ENCODE peak calls at places on chromosomes 2 and 18, in six cellular contexts. L is astrocyte of the spinal cord, I is progenitor cell of endocrine pancreas, N is cardiac fibroblast, Y is body of pancreas, G is nephron progenitor cell. Q is an unnamed sample.

GRCh38 chr2:2581331-2582159 is 250.5 kb upstream of the MYT1L start:
- DNase-seq in L (no peak), I (no peak), N (no peak), Y (no peak), G (no peak), Q (no peak)

GRCh38 chr2:158774663-158775062 is 20.5 kb upstream of the DAPL1 start:
- DNase-seq in L (no peak), I (no peak), N (no peak), Y (no peak), G (no peak), Q (no peak)

GRCh38 chr2:190603374-190603773 is 45.5 kb upstream of the NAB1 start:
- DNase-seq in L (no peak), I (no peak), N (no peak), Y (no peak), G (no peak), Q (no peak)

GRCh38 chr2:88955607-88956006 is 264.1 kb downstream of the RPIA start:
- DNase-seq in L (no peak), I (no peak), N (no peak), Y (no peak), G (no peak), Q (no peak)

GRCh38 chr18:49072940-49073339 is 122.2 kb upstream of the SMAD7 start:
- DNase-seq in L (no peak), I (no peak), N (no peak), Y (no peak), G (no peak), Q (no peak)

GRCh38 chr18:56423626-56424025 is 214.8 kb downstream of the TXNL1 start:
- DNase-seq in L (no peak), I (no peak), N (no peak), Y (no peak), G (no peak), Q (no peak)

GRCh38 chr2:29749843-29750242 is 171.5 kb downstream of the ALK start:
- DNase-seq in L (no peak), I (no peak), N (no peak), Y (peak), G (no peak), Q (no peak)

GRCh38 chr2:179927041-179927440 is 65.6 kb upstream of the ZNF385B start:
- DNase-seq in L (no peak), I (no peak), N (no peak), Y (no peak), G (no peak), Q (no peak)

GRCh38 chr2:10378189-10378588 is 69.9 kb downstream of the ODC1 start:
- DNase-seq in L (no peak), I (no peak), N (no peak), Y (peak), G (no peak), Q (no peak)

GRCh38 chr18:2903006-2903405 is 56.2 kb downstream of the EMILIN2 start:
- DNase-seq in L (peak), I (no peak), N (peak), Y (no peak), G (no peak), Q (no peak)

GRCh38 chr2:64049633-64050220 is 30.5 kb upstream of the VPS54 start:
- DNase-seq in L (peak), I (peak), N (peak), Y (peak), G (peak), Q (peak)

GRCh38 chr2:182081602-182082260 is 96.1 kb downstream of the PPP1R1C start:
- DNase-seq in L (no peak), I (no peak), N (no peak), Y (no peak), G (no peak), Q (no peak)

GRCh38 chr2:156399950-156400703 is 36.1 kb upstream of the GPD2 start:
- DNase-seq in L (no peak), I (peak), N (peak), Y (peak), G (peak), Q (peak)

DNA sequence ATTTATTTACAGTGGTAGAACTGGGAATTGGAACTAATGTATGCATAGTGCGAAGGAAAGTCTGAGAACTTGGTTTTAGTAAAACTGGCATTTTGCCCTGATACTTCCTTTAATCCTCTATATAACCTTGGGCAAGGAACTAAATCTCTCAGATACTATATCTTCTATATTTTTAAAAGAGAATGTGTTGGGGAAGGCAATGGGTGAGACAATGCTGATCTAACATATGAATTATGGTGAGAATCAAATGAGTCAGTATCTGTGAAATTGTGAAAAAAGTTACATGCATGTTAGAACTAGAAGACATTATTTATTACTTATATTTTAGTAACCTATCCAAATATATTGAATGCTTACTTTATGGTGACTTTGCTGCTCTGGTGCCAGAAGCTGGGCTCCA is 2109.4 kb upstream of the PIK3C3 start:
- DNase-seq in L (no peak), I (no peak), N (no peak), Y (no peak), G (no peak), Q (no peak)
- TF ChIP-seq CTCF in L (no peak), I (no peak), N (no peak), Y (no peak), G (no peak), Q (no peak)

DNA sequence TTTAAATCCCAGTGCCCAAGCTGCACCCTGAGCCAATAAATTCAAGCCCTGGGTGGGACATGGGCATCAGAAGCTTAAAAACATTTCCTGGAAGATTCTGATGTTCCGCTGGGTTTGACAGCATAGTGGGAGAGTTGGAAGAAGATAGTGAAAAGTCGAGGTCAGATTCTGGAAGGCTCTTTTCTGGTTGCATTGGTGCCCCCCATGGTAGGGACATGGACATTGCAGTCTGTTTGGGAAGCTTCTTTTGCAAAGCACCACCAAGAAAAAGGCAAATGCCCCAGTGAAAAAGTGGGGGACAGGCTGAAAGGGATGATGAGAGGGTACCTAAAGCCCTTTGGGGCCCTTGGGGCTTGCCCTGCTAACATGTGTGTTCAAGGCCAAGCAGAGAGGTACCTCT is 21.0 kb downstream of the MERTK start:
- DNase-seq in L (no peak), I (no peak), N (no peak), Y (no peak), G (no peak), Q (no peak)
- TF ChIP-seq CTCF in L (peak), I (peak), N (peak), Y (no peak), G (no peak), Q (no peak)

DNA sequence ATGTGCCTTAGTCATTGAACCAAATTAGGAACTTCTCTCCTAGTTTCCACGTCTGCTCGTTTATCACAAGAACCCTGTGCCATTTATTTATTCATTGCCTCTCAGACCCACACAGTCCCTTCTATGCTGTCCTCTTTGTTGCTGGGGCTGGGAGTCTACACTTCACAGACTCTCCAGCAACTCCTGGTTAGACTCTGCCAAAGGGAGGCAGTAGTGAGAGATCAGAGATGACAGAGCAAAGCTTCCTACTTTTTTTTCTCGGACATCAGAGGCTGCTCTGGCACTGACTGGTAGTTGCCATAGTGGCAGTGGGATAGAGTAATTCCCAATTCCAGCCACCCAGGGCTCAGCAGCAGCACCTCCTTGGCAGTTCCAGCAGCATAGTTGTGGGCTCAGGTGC is 277.5 kb downstream of the BCL11A start:
- DNase-seq in L (no peak), I (no peak), N (no peak), Y (no peak), G (no peak), Q (no peak)
- TF ChIP-seq CTCF in L (no peak), I (no peak), N (no peak), Y (no peak), G (no peak), Q (no peak)

GRCh38 chr2:18546586-18546985 is 13.9 kb downstream of the RDH14 start:
- DNase-seq in L (no peak), I (no peak), N (no peak), Y (no peak), G (no peak), Q (no peak)
- TF ChIP-seq CTCF in L (no peak), I (no peak), N (no peak), Y (no peak), G (no peak), Q (no peak)

Q was measured in Calu3.